ENCODE peak calls at places on chromosomes 3 and 15, in four cellular contexts. A is natural killer cell, P is hepatocyte, X is GM06990. H is an unnamed sample.

GRCh38 chr3:50126287-50127211 is 28.6 kb upstream of the SEMA3F start:
- DNase-seq in A (no peak), P (peak), X (no peak), H (no peak)

GRCh38 chr15:98881526-98882517 is 125.8 kb downstream of the PGPEP1L start:
- DNase-seq in A (no peak), P (peak), X (no peak), H (peak)

GRCh38 chr15:73747847-73748605 is 5.1 kb downstream of the INSYN1 start:
- DNase-seq in A (no peak), P (no peak), X (no peak), H (no peak)

GRCh38 chr15:64112077-64112772 is 16.4 kb downstream of the SNX1 start:
- DNase-seq in A (no peak), P (peak), X (no peak), H (no peak)

GRCh38 chr15:47718474-47719440 is 1.5 kb downstream of the SEMA6D start:
- DNase-seq in A (no peak), P (peak), X (no peak), H (peak)

GRCh38 chr3:38581774-38582173 is 67.7 kb downstream of the SCN5A start:
- DNase-seq in A (no peak), P (no peak), X (no peak), H (no peak)

GRCh38 chr3:101827211-101828174 is 21.8 kb upstream of the NFKBIZ start:
- DNase-seq in A (peak), P (peak), X (peak), H (peak)

GRCh38 chr15:88995449-88995848 is 82.3 kb upstream of the MFGE8 start:
- DNase-seq in A (no peak), P (peak), X (no peak), H (no peak)

GRCh38 chr3:32872487-32873382 is 54.9 kb downstream of the TRIM71 start:
- DNase-seq in A (no peak), P (peak), X (no peak), H (no peak)

GRCh38 chr3:12506201-12506600 is 21.9 kb downstream of the TSEN2 start:
- DNase-seq in A (no peak), P (no peak), X (no peak), H (no peak)

GRCh38 chr3:76308541-76308940 is 523.2 kb upstream of the ZNF717 start:
- DNase-seq in A (no peak), P (no peak), X (no peak), H (no peak)

GRCh38 chr15:87080547-87080946 is 1000.9 kb downstream of the AGBL1 start:
- DNase-seq in A (no peak), P (no peak), X (no peak), H (no peak)

GRCh38 chr15:22961661-22962221 is 18.4 kb downstream of the CYFIP1 start:
- DNase-seq in A (no peak), P (no peak), X (no peak), H (no peak)

GRCh38 chr15:45144775-45145174 is 15.0 kb downstream of the DUOX1 start:
- DNase-seq in A (no peak), P (no peak), X (no peak), H (no peak)

GRCh38 chr15:80887148-80887547 is 102.5 kb downstream of the MESD start:
- DNase-seq in A (no peak), P (no peak), X (no peak), H (no peak)

GRCh38 chr3:40097507-40098117 is 211.9 kb upstream of the EIF1B start:
- DNase-seq in A (no peak), P (no peak), X (no peak), H (no peak)

GRCh38 chr3:53303957-53304356 is 43.4 kb downstream of the DCP1A start:
- DNase-seq in A (no peak), P (no peak), X (no peak), H (no peak)

GRCh38 chr3:111768571-111769100 is 90.4 kb upstream of the PHLDB2 start:
- DNase-seq in A (no peak), P (peak), X (no peak), H (no peak)

GRCh38 chr3:114745322-114746240 is 401.5 kb downstream of the ZBTB20 start:
- DNase-seq in A (no peak), P (peak), X (no peak), H (no peak)

GRCh38 chr15:90774731-90775521 is 57.8 kb downstream of the BLM start:
- DNase-seq in A (no peak), P (no peak), X (no peak), H (no peak)

GRCh38 chr15:76100361-76100760 is 40.6 kb downstream of the TMEM266 start:
- DNase-seq in A (no peak), P (no peak), X (no peak), H (no peak)

GRCh38 chr3:149375164-149375823 is 2.2 kb downstream of the TM4SF1 start:
- DNase-seq in A (no peak), P (no peak), X (no peak), H (no peak)

GRCh38 chr3:134333522-134334181 is 40.6 kb downstream of the AMOTL2 start:
- DNase-seq in A (no peak), P (peak), X (no peak), H (no peak)
- TF ChIP-seq CTCF in A (no peak), P (no peak), X (no peak), H (no peak)

DNA sequence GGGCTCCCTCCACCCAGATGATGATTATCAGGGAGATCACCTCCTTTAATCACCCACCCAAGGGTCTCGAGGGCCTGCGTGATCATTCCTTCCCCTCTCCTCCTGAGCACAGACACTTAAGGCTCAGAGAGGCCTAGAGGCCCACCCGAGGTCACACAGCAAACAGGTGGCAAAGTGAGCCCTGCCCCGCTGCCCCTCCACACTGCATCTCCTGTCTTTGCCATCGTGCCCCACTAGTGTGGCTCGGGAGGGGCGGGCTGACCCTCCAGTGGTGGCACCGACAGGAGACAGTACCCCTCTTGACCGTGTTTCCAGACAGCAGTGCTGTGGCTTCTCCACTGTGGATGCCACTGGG is 4.9 kb upstream of the PLXND1 start:
- DNase-seq in A (no peak), P (no peak), X (no peak), H (no peak)
- TF ChIP-seq CTCF in A (no peak), P (no peak), X (no peak), H (no peak)

DNA sequence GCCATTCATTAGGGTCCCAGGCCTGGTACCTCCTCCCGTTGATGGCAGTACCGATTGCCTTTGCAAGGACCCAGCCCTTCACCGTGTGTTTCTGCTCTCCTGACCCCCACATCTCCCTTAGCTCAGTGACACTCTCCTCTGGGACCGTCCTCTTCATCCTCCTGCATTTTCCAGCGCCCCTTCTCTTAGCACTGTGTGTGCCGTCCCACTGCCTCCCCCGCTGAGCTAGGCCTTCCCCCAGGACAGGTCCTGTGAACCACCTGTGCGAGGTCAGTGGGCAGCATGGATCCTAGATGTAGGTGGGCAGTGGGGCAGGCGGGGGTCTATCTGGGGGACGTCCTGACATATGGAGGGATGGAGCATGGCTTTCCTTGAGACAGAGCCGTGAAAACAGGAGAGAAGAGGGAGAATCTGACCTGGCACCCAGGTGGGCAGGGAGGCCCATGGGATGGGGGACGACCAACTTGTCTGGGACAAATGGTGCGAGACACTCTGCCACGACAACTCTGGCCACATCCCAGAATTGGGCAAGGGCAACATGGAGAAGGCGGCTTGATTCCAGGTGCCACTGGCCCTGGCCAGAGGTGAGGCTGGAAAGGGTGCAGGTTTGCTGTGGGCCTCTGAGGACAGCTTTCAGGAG is 87.7 kb upstream of the ALDH1L1 start:
- DNase-seq in A (no peak), P (no peak), X (no peak), H (no peak)
- TF ChIP-seq CTCF in A (no peak), P (no peak), X (no peak), H (no peak)

GRCh38 chr3:42516443-42516842 is 14.0 kb downstream of the VIPR1 start:
- DNase-seq in A (no peak), P (no peak), X (no peak), H (no peak)

GRCh38 chr3:42515391-42515916 is 13.0 kb downstream of the VIPR1 start:
- DNase-seq in A (no peak), P (no peak), X (no peak), H (no peak)

GRCh38 chr3:42514876-42515275 is 12.4 kb downstream of the VIPR1 start:
- DNase-seq in A (no peak), P (no peak), X (no peak), H (no peak)

GRCh38 chr3:42517143-42517542 is 14.7 kb downstream of the VIPR1 start:
- DNase-seq in A (no peak), P (no peak), X (no peak), H (no peak)

DNA sequence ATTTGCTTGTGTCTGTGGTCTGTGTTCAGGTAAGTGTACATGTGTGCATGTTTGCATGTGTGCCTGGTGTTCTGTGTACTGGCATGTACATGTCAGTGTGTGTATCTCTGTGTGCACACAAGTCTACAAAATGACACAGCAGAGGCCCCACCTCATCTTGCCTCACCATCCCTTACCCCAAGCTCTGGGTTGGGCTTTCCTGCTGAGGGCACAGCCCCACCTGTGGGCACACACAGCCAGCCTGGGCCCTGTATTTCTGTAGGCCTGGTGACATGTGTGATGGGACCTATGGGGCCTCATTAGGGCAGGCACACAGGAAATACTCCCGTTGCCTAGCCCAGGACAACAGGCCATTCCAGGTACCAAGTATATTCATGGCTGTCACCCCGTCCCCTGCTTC is 13.5 kb downstream of the VIPR1 start:
- DNase-seq in A (no peak), P (no peak), X (no peak), H (no peak)
- TF ChIP-seq CTCF in A (no peak), P (no peak), X (no peak), H (no peak)

H was measured in GM10248.